ENCODE peak calls at places on chromosomes 12 and 14, in five cellular contexts. J, Z, K, S and L are unnamed samples.

GRCh38 chr14:75470238-75470797 is 42.5 kb downstream of the JDP2 start:
- DNase-seq in Z (no peak), S (no peak), J (no peak), K (no peak), L (no peak)

GRCh38 chr14:69680297-69680696 is 68.9 kb downstream of the SUSD6 start:
- DNase-seq in S (no peak), Z (no peak), J (no peak), K (no peak), L (no peak)

GRCh38 chr12:53695148-53696138 is 19.6 kb upstream of the ATP5MC2 start:
- DNase-seq in Z (peak), K (peak), J (peak), S (peak), L (peak)

GRCh38 chr12:109494348-109494881 is 17.0 kb downstream of the UBE3B start:
- DNase-seq in K (peak), S (no peak), Z (no peak), J (no peak), L (no peak)

GRCh38 chr12:71057330-71057729 is 100.5 kb downstream of the TSPAN8 start:
- DNase-seq in S (peak), J (no peak), K (no peak), Z (no peak), L (no peak)

GRCh38 chr14:99333841-99334240 is 61.8 kb upstream of the BCL11B start:
- DNase-seq in K (no peak), J (no peak), S (no peak), Z (no peak), L (no peak)

GRCh38 chr14:85248881-85249635 is 280.9 kb upstream of the FLRT2 start:
- DNase-seq in K (peak), Z (peak), S (peak), J (no peak), L (no peak)

GRCh38 chr12:132950844-132951535 is 5.1 kb downstream of the ZNF605 start:
- DNase-seq in K (no peak), J (no peak), S (no peak), Z (no peak), L (no peak)

GRCh38 chr12:119687879-119688278 is 19.9 kb downstream of the PRKAB1 start:
- DNase-seq in Z (no peak), J (no peak), K (no peak), S (no peak), L (no peak)

GRCh38 chr12:57817261-57817989 is 1.1 kb downstream of the AVIL start:
- DNase-seq in Z (no peak), J (no peak), K (no peak), S (no peak), L (no peak)

GRCh38 chr12:65937806-65938205 is 113.5 kb downstream of the HMGA2 start:
- DNase-seq in S (no peak), J (no peak), K (no peak), Z (no peak), L (no peak)

GRCh38 chr12:79058342-79058741 is 193.8 kb downstream of the SYT1 start:
- DNase-seq in Z (peak), S (peak), K (peak), J (no peak), L (no peak)

GRCh38 chr12:17489452-17489851 is 600.5 kb downstream of the RERGL start:
- DNase-seq in Z (no peak), J (no peak), K (no peak), S (no peak), L (no peak)
- TF ChIP-seq CTCF in Z (no peak), J (peak), K (no peak), S (no peak), L (no peak)

GRCh38 chr14:59376691-59377090 is 88.5 kb downstream of the GPR135 start:
- DNase-seq in Z (no peak), K (no peak), S (no peak), J (no peak), L (no peak)
- TF ChIP-seq CTCF in Z (no peak), K (no peak), S (no peak), J (no peak), L (no peak)

GRCh38 chr14:71036433-71036832 is 129.2 kb downstream of the PCNX1 start:
- DNase-seq in Z (no peak), S (no peak), J (no peak), K (no peak), L (no peak)
- TF ChIP-seq CTCF in Z (no peak), S (no peak), J (no peak), K (no peak), L (no peak)

DNA sequence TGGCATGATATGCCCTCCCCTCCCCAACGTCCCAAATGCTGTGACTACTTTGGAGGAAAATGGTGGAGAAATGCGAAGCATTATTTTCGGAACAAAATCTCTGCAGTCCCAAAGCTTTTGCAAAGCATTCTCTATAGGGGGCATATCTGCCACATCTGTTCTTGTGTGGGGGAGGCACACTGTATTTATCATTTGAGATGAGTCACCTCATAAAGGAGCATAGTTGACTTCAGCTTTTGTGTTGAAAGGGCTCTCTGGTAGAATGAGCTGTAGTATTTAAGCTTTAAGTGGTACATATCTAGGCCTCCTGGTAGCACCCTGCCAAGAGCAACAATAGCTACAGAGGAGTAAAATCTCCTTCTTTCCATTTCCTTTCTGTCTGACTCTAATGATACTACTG is 447.5 kb downstream of the ADAMTS20 start:
- DNase-seq in Z (no peak), K (peak), J (peak), S (peak), L (no peak)
- TF ChIP-seq CTCF in Z (no peak), K (no peak), J (no peak), S (no peak), L (no peak)

GRCh38 chr14:50233335-50234250 is 2.2 kb upstream of the SOS2 start:
- DNase-seq in K (no peak), Z (no peak), J (no peak), S (no peak), L (no peak)

GRCh38 chr14:50230601-50231474 is 540 bp downstream of the SOS2 start:
- DNase-seq in J (peak), S (peak), K (peak), Z (peak), L (peak)

GRCh38 chr14:50232276-50232642 is 881 bp upstream of the SOS2 start:
- DNase-seq in J (no peak), S (no peak), Z (no peak), K (no peak), L (peak)

GRCh38 chr14:50229646-50230045 is 1.7 kb downstream of the SOS2 start:
- DNase-seq in Z (no peak), K (no peak), J (no peak), S (no peak), L (no peak)

DNA sequence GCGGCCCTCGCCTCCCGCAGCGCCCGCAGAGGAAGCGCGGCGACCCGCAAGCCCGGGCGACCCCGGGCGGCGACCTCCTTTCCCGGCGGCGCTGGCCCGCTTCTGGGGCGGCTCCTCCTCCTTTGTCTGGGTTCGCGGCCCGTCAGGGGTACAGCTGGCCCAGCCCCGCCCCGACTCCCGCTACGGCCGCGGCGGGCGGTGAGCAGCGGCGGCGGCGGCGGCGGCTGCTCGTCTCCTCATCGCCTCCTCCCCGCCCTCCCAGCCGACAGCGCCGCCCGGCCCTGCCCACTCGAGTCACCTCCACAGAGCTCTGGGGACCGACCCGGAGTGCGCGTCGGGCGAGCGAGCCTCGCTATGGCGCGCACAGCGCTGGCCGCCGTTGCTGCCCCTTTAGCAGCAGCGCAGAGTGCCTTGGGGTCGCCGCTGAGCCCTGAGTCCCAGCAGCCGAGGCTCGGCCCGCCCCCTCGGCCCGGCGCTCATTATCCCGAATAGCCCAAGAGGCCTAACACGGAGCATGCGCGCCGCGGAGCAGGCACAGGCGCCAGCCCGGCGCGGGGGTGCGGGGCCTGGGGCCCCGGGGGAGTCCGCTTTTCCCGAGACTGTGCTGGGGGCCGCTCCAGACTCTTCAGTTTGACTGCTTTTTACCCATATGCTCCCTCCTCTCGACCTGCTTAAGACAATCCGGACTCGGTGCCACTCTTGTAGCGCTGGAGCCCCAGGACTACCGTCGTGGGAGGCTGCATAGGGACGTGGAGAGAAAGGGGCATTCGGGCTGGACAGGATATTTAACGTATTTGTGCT is at the start of gene SOS2:
- DNase-seq in J (peak), S (peak), K (peak), Z (peak), L (peak)
- TF ChIP-seq CTCF in J (peak), S (peak), K (no peak), Z (no peak), L (no peak)

DNA sequence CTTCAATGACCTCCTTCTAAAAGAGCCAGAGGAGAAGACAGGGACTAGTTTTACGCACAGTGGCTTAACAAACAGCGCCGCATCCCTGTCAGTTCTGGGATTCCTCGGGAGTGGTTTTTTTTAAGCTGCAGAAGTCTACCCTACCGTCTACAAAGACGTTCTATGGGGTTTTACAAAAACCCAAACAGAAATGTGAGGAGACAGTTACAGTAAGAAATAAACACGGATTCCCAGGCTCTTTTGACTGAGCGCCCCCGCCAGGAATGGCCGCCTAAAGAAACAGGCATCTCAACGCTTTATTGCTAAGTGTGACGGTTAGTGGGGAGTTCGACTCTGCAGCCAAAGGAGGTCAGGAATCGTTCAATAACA is 484 bp downstream of the ALKBH1 start:
- DNase-seq in Z (peak), K (peak), S (peak), J (peak), L (no peak)
- TF ChIP-seq CTCF in Z (peak), K (peak), S (peak), J (peak), L (no peak)

GRCh38 chr12:6620137-6620884 is 13.1 kb upstream of the CHD4 start:
- DNase-seq in J (peak), K (peak), S (peak), Z (no peak), L (peak)
- TF ChIP-seq CTCF in J (peak), K (peak), S (peak), Z (no peak), L (peak)

GRCh38 chr12:5073054-5073453 is 29.4 kb downstream of the KCNA5 start:
- DNase-seq in S (no peak), K (no peak), Z (no peak), J (no peak), L (no peak)

GRCh38 chr12:5071496-5071895 is 27.8 kb downstream of the KCNA5 start:
- DNase-seq in Z (no peak), K (no peak), J (no peak), S (no peak), L (no peak)

GRCh38 chr12:5076761-5077160 is 33.1 kb downstream of the KCNA5 start:
- DNase-seq in K (no peak), S (no peak), Z (no peak), J (no peak), L (no peak)

GRCh38 chr12:5072326-5072725 is 28.6 kb downstream of the KCNA5 start:
- DNase-seq in J (no peak), Z (no peak), K (no peak), S (no peak), L (no peak)

DNA sequence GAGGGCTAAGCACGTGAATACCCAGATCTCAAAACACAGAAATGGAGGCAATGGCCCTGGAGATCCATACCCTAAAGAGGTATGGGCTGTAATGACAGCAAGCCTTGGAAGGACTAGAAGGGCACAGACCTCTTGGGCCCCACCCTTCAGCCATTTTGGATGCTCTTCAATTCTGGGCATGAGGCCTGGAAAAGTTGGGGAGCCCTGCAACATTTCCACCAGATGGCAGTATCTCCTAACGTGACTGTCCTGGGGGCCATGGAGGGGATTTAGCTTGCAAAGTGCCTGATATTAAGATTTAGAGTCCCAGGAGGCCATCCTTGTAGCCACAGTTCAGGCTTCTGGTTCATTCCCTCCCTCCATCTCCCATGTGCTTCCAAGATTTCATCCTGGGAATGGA is 30.2 kb downstream of the KCNA5 start:
- DNase-seq in Z (no peak), K (no peak), J (peak), S (peak), L (peak)
- TF ChIP-seq CTCF in Z (no peak), K (peak), J (peak), S (peak), L (no peak)